ENCODE peak calls at places on chromosome 9, in four cellular contexts. X is HepG2, E is H1, O is GM12878. K is an unnamed sample.

GRCh38 chr9:88451160-88451559 is 62.9 kb downstream of the SPIN1 start:
- DNase-seq in X (no peak), E (no peak), O (no peak), K (no peak)

GRCh38 chr9:37920471-37921167 is 16.7 kb upstream of the SLC25A51 start:
- DNase-seq in E (no peak), O (no peak), X (no peak), K (peak; percentile 40)

GRCh38 chr9:114932502-114932901 is 2.1 kb upstream of the TNFSF8 start:
- DNase-seq in E (no peak), X (no peak), O (no peak), K (no peak)

GRCh38 chr9:81737871-81738507 is 48.6 kb upstream of the TLE1 start:
- DNase-seq in X (peak; percentile 6), E (no peak), O (no peak), K (no peak)

GRCh38 chr9:9557804-9558334 is 1054.9 kb downstream of the PTPRD start:
- DNase-seq in E (no peak), X (peak; percentile 3), O (no peak), K (peak; percentile 18)

GRCh38 chr9:27154923-27155322 is 45.9 kb downstream of the TEK start:
- DNase-seq in E (no peak), X (no peak), O (no peak), K (no peak)

GRCh38 chr9:137474271-137474670 is 15.1 kb upstream of the NSMF start:
- DNase-seq in X (no peak), O (no peak), E (no peak), K (no peak)

GRCh38 chr9:75918154-75918553 is 27.7 kb downstream of the PCSK5 start:
- DNase-seq in X (no peak), O (no peak), E (no peak), K (no peak)

GRCh38 chr9:127974002-127974768 is 6.6 kb downstream of the EEIG1 start:
- DNase-seq in O (no peak), E (no peak), X (no peak), K (no peak)

GRCh38 chr9:27351438-27351837 is 54.5 kb upstream of the EQTN start:
- DNase-seq in O (no peak), E (no peak), X (no peak), K (no peak)

GRCh38 chr9:93633492-93634221 is 57.3 kb downstream of the PHF2 start:
- DNase-seq in E (no peak), X (no peak), O (no peak), K (no peak)

GRCh38 chr9:95852059-95853032 is 23.1 kb upstream of the ERCC6L2 start:
- DNase-seq in E (no peak), X (no peak), O (peak; percentile 84), K (no peak)

GRCh38 chr9:101226803-101227202 is 158.0 kb downstream of the BAAT start:
- DNase-seq in X (peak; percentile 55), E (no peak), O (no peak), K (no peak)

GRCh38 chr9:110635589-110635988 is 33.0 kb upstream of the MUSK start:
- DNase-seq in X (no peak), E (no peak), O (no peak), K (no peak)

GRCh38 chr9:101848485-101848919 is 110.1 kb upstream of the GRIN3A start:
- DNase-seq in X (no peak), E (no peak), O (no peak), K (no peak)

GRCh38 chr9:120324996-120325642 is 254.8 kb downstream of the CDK5RAP2 start:
- DNase-seq in O (no peak), E (peak; percentile 34), X (no peak), K (peak; percentile 48)

GRCh38 chr9:77616191-77616590 is 31.9 kb downstream of the GNA14 start:
- DNase-seq in E (no peak), O (no peak), X (no peak), K (no peak)

GRCh38 chr9:130181645-130182044 is 9.4 kb downstream of the NCS1 start:
- DNase-seq in O (no peak), X (no peak), E (no peak), K (no peak)

GRCh38 chr9:6230037-6230778 is 14.6 kb downstream of the IL33 start:
- DNase-seq in E (no peak), X (no peak), O (no peak), K (no peak)

GRCh38 chr9:73137286-73137899 is 14.3 kb upstream of the ANXA1 start:
- DNase-seq in E (no peak), X (no peak), O (no peak), K (no peak)

GRCh38 chr9:131583342-131583645 is 38.0 kb downstream of the PRRT1B start:
- DNase-seq in O (no peak), E (no peak), X (no peak), K (no peak)

GRCh38 chr9:21096901-21097255 is 19.1 kb upstream of the IFNB1 start:
- DNase-seq in X (no peak), E (no peak), O (no peak), K (no peak)

GRCh38 chr9:21095561-21095960 is 17.8 kb upstream of the IFNB1 start:
- DNase-seq in X (no peak), E (no peak), O (no peak), K (no peak)

GRCh38 chr9:21102311-21102710 is 24.6 kb upstream of the IFNB1 start:
- DNase-seq in X (no peak), E (no peak), O (no peak), K (no peak)

GRCh38 chr9:21097817-21098216 is 20.1 kb upstream of the IFNB1 start:
- DNase-seq in O (no peak), E (no peak), X (no peak), K (no peak)

DNA sequence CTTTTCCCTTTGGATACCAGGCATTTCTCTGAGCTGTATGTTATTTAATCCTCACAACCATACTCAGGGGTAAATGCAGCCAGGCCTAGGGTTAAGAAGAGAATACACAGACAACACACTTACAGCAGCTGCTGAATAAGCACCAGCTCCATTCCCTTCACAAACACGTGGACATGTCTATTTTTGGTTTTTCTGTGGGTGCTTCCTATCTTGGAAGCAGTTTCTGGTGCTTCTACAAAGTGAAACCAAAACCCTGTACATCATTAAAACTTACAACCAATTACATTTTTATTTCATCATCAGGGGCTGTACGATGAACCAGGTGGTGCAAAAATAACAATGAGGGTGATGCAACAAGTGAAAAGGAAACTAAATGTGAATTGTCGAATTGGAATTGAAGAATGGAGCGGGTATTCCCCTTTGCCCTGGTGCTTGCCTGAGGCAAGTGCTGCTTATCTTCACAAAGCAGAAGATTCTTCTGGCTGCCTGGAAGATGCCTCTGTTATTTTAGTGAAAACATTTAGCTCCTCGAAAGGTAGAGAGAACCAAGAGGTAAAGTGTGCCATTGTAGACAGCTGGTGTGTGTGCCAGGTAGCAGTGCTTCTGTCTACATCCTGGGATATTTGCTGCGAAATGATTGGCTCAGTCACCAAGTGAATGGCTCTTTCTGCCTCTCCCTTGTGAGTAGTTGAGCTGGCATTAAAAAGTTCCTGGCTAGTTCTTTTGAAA is 18.6 kb upstream of the IFNB1 start:
- DNase-seq in X (no peak), E (no peak), O (peak; percentile 46), K (no peak)
- TF ChIP-seq SUZ12 in X (no peak), E (no peak), O (no peak), K (no peak)

GRCh38 chr9:126516936-126517750 is 96.6 kb upstream of the LMX1B start:
- DNase-seq in X (peak; percentile 87), E (no peak), O (no peak), K (no peak)
- TF ChIP-seq ZNF274 in X (no peak), E (no peak), O (no peak), K (no peak)

GRCh38 chr9:71609453-71609840 is 158.9 kb downstream of the CEMIP2 start:
- DNase-seq in E (no peak), O (no peak), X (no peak), K (no peak)
- TF ChIP-seq YY1 in E (no peak), O (no peak), X (no peak), K (no peak)

GRCh38 chr9:13061390-13061789 is 218.1 kb downstream of the MPDZ start:
- DNase-seq in X (no peak), E (no peak), O (no peak), K (no peak)
- TF ChIP-seq SUZ12 in X (no peak), E (no peak), O (no peak), K (no peak)

DNA sequence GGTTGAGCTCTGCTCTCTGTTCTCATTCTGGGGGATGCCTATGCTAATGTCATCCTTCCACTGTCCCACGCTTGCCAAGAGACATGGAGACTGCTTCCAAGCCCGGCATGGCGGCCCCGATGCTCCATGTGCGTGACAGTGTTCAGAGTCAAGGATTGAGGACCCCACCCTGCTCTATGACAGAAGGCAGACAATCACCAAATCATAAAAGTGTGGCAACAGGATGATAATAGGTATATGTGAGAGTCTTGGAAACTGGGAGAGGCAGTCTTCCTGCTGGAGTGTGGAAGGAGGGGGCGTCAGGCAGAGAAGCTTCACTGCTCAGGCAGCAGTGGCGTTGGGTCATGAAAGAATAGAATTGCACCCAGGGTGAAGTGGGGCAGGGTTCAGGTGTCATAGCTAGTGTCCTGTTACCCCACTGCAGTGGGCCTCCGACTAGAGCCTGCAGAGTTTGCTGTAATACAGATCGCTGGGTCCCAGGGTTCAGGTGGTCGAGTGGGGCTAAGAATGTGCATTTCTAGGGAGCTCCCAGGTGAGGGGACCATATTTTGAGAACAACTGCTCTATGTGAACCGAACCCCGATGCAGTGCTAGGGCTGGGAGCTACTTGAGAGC is 12.5 kb upstream of the GADD45G start:
- DNase-seq in E (no peak), X (no peak), O (no peak), K (no peak)
- TF ChIP-seq ZNF274 in E (no peak), X (no peak), O (no peak), K (no peak)

DNA sequence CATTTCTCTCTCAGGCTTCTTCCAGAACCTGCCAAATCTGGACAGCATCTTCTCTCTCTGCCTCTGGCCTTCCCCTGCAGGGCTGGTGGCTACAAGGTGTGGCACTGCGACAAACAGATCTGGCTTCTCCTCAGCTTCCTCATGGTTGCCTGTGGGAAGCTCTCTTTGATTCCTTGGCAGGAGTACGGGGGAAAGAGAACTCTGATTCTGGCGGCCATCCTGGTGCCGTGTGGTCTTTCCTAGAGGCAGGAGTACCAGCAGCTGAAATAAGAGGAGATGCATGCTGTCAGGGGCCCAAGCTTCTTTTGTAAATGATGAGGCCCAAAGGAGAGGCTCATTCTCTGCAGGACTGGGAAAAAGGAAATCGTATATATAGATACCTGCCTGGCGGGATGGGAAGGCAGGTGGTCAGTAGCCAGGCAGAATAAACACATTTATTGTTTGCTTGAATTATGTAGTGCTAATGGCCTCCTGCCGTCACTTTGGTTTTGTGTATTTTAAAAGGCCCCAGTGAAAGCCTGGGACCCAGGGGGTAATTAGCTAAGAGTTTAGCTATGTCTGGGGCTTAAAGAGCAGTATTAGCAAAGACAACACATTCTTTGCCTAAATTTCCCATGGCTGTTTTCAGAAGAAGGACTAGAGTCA is at the start of gene CER1:
- DNase-seq in O (no peak), E (peak; percentile 82), X (no peak), K (peak; percentile 87)
- TF ChIP-seq YY1 in O (no peak), E (no peak), X (no peak), K (no peak)

DNA sequence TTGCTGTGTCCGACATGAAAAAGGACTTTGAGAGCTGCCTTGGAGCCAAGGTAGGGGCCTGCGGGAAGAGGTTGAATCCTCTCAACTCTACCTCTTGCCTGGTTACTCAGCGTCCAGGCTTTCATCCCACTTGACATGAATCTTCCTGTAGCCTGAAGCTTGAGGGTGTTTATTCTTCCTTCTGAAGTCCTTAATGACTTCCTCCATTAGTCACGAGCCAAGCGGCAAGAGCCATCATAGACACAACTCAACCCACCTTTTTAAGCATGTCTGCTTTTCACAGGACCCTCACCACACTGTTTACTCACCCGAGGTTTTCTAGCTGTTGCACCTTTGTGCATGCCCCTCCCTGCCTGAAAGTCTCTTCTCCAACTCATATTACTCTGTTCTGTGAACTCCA is 40.2 kb downstream of the ACO1 start:
- DNase-seq in X (no peak), E (no peak), O (no peak), K (no peak)
- TF ChIP-seq SUZ12 in X (no peak), E (no peak), O (no peak), K (no peak)

GRCh38 chr9:121889990-121890563 is 203.0 kb downstream of the TTLL11 start:
- DNase-seq in E (no peak), O (no peak), X (no peak), K (no peak)
- TF ChIP-seq ZNF274 in E (no peak), O (no peak), X (no peak), K (no peak)